ENCODE peak calls at places on chromosomes 11 and 22, in six cellular contexts. V is body of pancreas, U is right lobe of liver, T is HFF-Myc, B is glutamatergic neuron, L is cardiac muscle cell. Q is an unnamed sample.

GRCh38 chr11:115707180-115707905 is 203.1 kb upstream of the CADM1 start:
- DNase-seq in V (no peak), B (no peak), L (no peak), U (no peak), T (no peak), Q (no peak)

GRCh38 chr11:133906746-133907145 is 50.0 kb downstream of the IGSF9B start:
- DNase-seq in L (no peak), U (no peak), B (no peak), V (no peak), T (no peak), Q (no peak)

GRCh38 chr11:96863520-96863919 is 473.7 kb downstream of the JRKL start:
- DNase-seq in U (peak), L (peak), B (no peak), T (no peak), V (no peak), Q (peak)

GRCh38 chr11:776459-777287 is 614 bp downstream of the GATD1 start:
- DNase-seq in B (peak), T (no peak), U (peak), L (peak), V (peak), Q (no peak)

GRCh38 chr22:19419464-19420178 is 11.9 kb downstream of the HIRA start:
- DNase-seq in T (no peak), B (no peak), V (no peak), L (peak), U (no peak), Q (no peak)

GRCh38 chr22:44938886-44939285 is 70.9 kb downstream of the PHF21B start:
- DNase-seq in U (no peak), T (no peak), L (no peak), B (peak), V (no peak), Q (no peak)

GRCh38 chr22:46012182-46012880 is 35.4 kb upstream of the WNT7B start:
- DNase-seq in T (no peak), U (no peak), B (no peak), V (no peak), L (no peak), Q (peak)

GRCh38 chr22:37664249-37665101 is 6.0 kb downstream of the PDXP start:
- DNase-seq in T (no peak), L (peak), V (no peak), U (no peak), B (no peak), Q (no peak)

GRCh38 chr11:33490842-33491370 is 209.7 kb downstream of the C11orf91 start:
- DNase-seq in T (no peak), U (no peak), V (no peak), L (no peak), B (no peak), Q (no peak)

GRCh38 chr11:102807921-102808320 is 10.0 kb upstream of the MMP1 start:
- DNase-seq in T (no peak), B (peak), U (no peak), L (peak), V (peak), Q (no peak)
- TF ChIP-seq CTCF in T (no peak), B (peak), U (no peak), L (peak), V (no peak), Q (no peak)

GRCh38 chr11:67354314-67355022 is 1.1 kb upstream of the POLD4 start:
- DNase-seq in T (peak), V (peak), L (peak), U (peak), B (no peak), Q (peak)
- TF ChIP-seq CTCF in T (no peak), V (no peak), L (peak), U (no peak), B (no peak), Q (peak)

GRCh38 chr11:64918056-64918455 is 1.0 kb upstream of the ATG2A start:
- DNase-seq in V (no peak), T (peak), U (no peak), L (peak), B (no peak), Q (no peak)
- TF ChIP-seq CTCF in V (no peak), T (peak), U (no peak), L (peak), B (no peak), Q (no peak)

GRCh38 chr11:85826096-85826855 is 15.3 kb upstream of the SYTL2 start:
- DNase-seq in V (peak), T (no peak), B (peak), L (peak), U (peak), Q (peak)
- TF ChIP-seq CTCF in V (no peak), T (peak), B (peak), L (peak), U (peak), Q (peak)